ENCODE peak calls at places on chromosome 10, in four cellular contexts. E, R, G and Y are unnamed samples.

GRCh38 chr10:51343391-51343790 is 269.1 kb downstream of the PRKG1 start:
- DNase-seq in G (no peak), E (no peak), R (no peak), Y (no peak)

GRCh38 chr10:14703631-14704001 is 71.1 kb downstream of the FAM107B start:
- DNase-seq in E (no peak), R (no peak), G (no peak), Y (no peak)

GRCh38 chr10:71427246-71427645 is 30.5 kb downstream of the CDH23 start:
- DNase-seq in R (no peak), G (no peak), E (no peak), Y (no peak)

GRCh38 chr10:28155726-28156125 is 147.1 kb downstream of the MPP7 start:
- DNase-seq in E (no peak), G (no peak), R (no peak), Y (no peak)

GRCh38 chr10:11673346-11674330 is 62.2 kb upstream of the USP6NL start:
- DNase-seq in E (no peak), G (no peak), R (no peak), Y (no peak)

GRCh38 chr10:124741922-124742417 is 2.2 kb downstream of the FAM53B start:
- DNase-seq in R (no peak), E (no peak), G (no peak), Y (no peak)

GRCh38 chr10:338176-339037 is 203.2 kb downstream of the ZMYND11 start:
- DNase-seq in E (no peak), R (no peak), G (no peak), Y (no peak)

GRCh38 chr10:32937824-32938482 is 20.1 kb downstream of the ITGB1 start:
- DNase-seq in G (no peak), R (no peak), E (no peak), Y (no peak)

GRCh38 chr10:70925377-70926214 is 37.2 kb upstream of the PCBD1 start:
- DNase-seq in R (peak; percentile 86), E (peak; percentile 83), G (peak; percentile 79), Y (peak; percentile 86)

GRCh38 chr10:118917701-118918100 is 111.8 kb upstream of the NANOS1 start:
- DNase-seq in R (no peak), E (no peak), G (no peak), Y (no peak)

GRCh38 chr10:22714524-22715289 is at the start of gene PIP4K2A:
- DNase-seq in E (peak; percentile 90), G (peak; percentile 95), R (peak; percentile 90), Y (peak; percentile 91)

GRCh38 chr10:50470345-50470744 is 153.4 kb downstream of the SGMS1 start:
- DNase-seq in R (no peak), E (no peak), G (no peak), Y (no peak)

GRCh38 chr10:129764011-129764900 is 199.8 kb downstream of the EBF3 start:
- DNase-seq in G (no peak), R (peak; percentile 28), E (no peak), Y (no peak)

GRCh38 chr10:8070440-8070839 is 16.0 kb downstream of the GATA3 start:
- DNase-seq in E (no peak), G (no peak), R (no peak), Y (no peak)

GRCh38 chr10:89346264-89346971 is 18.6 kb downstream of the IFIT3 start:
- DNase-seq in G (no peak), E (no peak), R (no peak), Y (no peak)

GRCh38 chr10:132850896-132851295 is 64.9 kb upstream of the NKX6-2 start:
- DNase-seq in G (no peak), E (no peak), R (no peak), Y (no peak)

GRCh38 chr10:34861293-34862004 is 46.4 kb upstream of the PARD3 start:
- DNase-seq in E (no peak), R (no peak), G (no peak), Y (no peak)

GRCh38 chr10:12019343-12019971 is 23.2 kb downstream of the UPF2 start:
- DNase-seq in E (no peak), R (no peak), G (no peak), Y (no peak)

GRCh38 chr10:121527690-121528089 is 70.6 kb downstream of the FGFR2 start:
- DNase-seq in E (no peak), R (no peak), G (no peak), Y (no peak)

GRCh38 chr10:20891338-20891714 is 5.8 kb downstream of the NEBL start:
- DNase-seq in E (no peak), R (no peak), G (no peak), Y (no peak)

GRCh38 chr10:133048306-133048705 is 39.4 kb upstream of the ADGRA1 start:
- DNase-seq in G (no peak), E (no peak), R (no peak), Y (no peak)

GRCh38 chr10:102564209-102564834 is 60.5 kb downstream of the SUFU start:
- DNase-seq in E (peak; percentile 55), R (peak; percentile 15), G (peak; percentile 47), Y (peak; percentile 56)

DNA sequence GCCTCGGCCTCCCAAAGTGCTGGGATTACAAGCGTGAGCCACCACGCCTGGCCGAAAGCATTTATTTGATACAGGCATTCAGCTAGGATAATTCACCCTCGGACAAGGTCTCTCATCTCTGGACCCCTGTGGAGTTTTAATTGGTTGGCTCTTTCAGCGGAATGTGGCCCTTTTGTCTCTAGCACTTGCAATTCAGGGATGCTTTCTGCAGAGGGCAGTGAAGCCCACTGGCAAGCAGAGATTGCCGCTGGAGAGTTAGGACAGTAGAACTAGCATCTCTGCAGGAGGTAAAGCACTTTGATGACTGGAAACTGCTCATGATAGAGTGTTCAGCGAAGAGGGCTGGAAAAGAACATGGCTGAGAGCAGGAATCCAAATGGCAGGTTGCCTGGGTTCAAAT is 62.0 kb downstream of the SUFU start:
- DNase-seq in E (no peak), G (no peak), R (peak; percentile 1), Y (no peak)
- TF ChIP-seq CTCF in E (peak; percentile 7), G (no peak), R (no peak), Y (no peak)

DNA sequence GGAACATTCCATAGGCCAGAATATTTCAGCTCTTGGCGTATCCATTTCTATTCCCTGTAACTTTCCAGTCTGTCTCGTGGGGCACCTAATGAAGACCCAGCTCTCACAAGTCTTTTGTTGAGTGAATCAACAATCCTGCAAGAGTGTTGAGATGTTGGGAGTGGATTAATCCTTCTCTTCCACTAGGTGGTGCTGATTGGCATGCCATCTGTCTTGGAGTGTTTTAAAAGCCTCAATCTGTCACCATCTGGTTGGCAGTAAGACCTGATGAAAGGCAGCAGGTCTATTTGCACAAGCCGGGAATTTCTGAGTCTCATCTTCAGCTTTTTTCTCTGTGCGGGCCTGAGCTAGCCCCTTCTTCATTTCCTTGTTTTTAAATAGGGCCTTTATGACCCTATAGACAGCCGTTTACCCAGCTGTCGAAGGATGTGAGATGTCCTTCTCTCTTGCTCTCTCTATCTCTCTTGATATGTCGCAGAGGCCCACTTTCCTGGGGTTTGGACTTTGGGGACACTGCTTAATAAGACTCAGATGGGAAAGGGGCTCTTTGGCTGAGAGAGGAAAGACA is 180.5 kb downstream of the ZNF365 start:
- DNase-seq in R (no peak), E (peak; percentile 31), G (peak; percentile 49), Y (peak; percentile 27)
- TF ChIP-seq CTCF in R (no peak), E (peak; percentile 28), G (peak; percentile 37), Y (peak; percentile 46)

GRCh38 chr10:95504187-95504800 is 56.9 kb downstream of the SORBS1 start:
- DNase-seq in E (no peak), R (no peak), G (no peak), Y (no peak)

GRCh38 chr10:95505641-95506040 is 55.5 kb downstream of the SORBS1 start:
- DNase-seq in G (no peak), E (no peak), R (no peak), Y (no peak)

GRCh38 chr10:95505084-95505610 is 56.0 kb downstream of the SORBS1 start:
- DNase-seq in E (no peak), R (no peak), G (no peak), Y (no peak)

GRCh38 chr10:95508730-95509129 is 52.4 kb downstream of the SORBS1 start:
- DNase-seq in R (no peak), G (no peak), E (no peak), Y (no peak)

DNA sequence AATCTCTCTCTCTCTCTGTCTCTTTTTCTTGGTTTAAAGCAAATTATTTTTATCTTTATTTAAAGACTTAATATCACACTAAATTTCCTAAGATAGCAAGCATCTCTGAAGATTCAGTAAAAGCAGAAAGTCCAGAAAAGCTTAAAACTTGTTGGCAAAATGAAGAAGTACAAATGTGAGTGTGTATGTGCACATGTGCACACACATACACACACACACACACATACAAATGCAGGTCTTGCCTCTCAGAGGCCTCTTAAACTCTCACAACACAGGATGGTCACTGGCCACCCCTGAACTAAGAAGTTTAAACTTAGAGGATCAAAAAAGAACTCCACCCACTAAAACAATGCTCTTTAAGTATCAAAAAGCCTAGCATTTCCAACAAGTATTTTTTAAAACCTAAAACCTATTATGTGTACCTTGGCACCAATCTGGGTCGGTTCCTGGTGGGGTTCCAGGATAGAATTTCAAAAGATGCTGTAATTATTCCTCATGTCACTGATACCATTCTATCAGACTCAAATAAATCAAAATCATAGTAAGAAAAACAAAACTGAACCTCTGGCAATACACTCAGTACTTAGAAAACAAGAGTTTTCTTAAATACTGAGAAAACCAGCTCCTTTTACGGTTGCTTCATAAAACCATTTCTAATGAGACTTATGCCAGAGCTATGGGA is 55.0 kb downstream of the SORBS1 start:
- DNase-seq in E (no peak), R (no peak), G (no peak), Y (no peak)
- TF ChIP-seq CTCF in E (no peak), R (no peak), G (no peak), Y (no peak)

GRCh38 chr10:83988435-83988834 is 150.9 kb upstream of the GHITM start:
- DNase-seq in R (no peak), G (no peak), E (no peak), Y (no peak)

GRCh38 chr10:83995932-83996331 is 143.4 kb upstream of the GHITM start:
- DNase-seq in E (no peak), G (no peak), R (no peak), Y (no peak)

GRCh38 chr10:83990126-83990525 is 149.2 kb upstream of the GHITM start:
- DNase-seq in R (no peak), E (peak; percentile 26), G (no peak), Y (peak; percentile 17)

GRCh38 chr10:83994351-83994750 is 145.0 kb upstream of the GHITM start:
- DNase-seq in E (no peak), G (no peak), R (no peak), Y (no peak)

DNA sequence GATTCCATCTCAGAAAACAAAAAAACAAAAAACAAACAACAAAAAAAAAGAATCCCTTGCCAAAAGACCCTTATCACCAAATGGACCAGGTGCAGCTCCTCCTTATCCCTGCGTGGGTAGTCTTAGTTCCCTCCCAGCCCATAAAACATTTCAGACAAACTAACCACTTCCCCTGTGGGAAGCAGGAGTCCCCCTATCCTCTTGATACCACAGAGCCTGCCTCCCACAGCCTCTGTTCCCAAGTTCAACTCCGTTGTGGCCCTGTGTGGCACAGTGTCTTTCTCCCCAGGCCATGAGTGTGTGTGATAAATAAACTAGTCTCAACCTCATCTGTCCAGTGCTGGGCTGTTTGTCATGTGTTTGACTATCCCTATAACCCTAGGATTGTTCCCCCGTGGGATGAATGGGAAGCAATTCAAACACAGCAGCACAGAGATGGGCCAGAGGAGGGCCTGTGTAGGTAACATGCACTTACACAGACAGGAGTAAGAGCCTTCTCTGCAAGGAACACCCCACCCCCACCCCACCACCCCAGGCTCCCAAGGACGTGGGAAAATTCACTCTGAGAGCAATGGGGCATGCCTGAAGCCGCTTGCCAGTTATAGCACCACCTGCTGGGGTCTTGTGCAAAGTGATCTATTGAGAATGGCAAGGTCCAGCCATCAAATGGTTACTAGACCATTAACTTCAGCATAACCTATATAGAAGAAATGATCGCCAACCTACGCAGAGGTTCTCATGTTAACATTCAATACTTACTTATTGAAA is 147.1 kb upstream of the GHITM start:
- DNase-seq in R (no peak), E (peak; percentile 34), G (peak; percentile 24), Y (peak; percentile 34)
- TF ChIP-seq CTCF in R (no peak), E (peak; percentile 52), G (peak; percentile 38), Y (peak; percentile 65)

GRCh38 chr10:69201045-69201444 is 19.1 kb upstream of the HKDC1 start:
- DNase-seq in E (no peak), G (no peak), R (no peak), Y (no peak)

GRCh38 chr10:69202332-69202731 is 17.8 kb upstream of the HKDC1 start:
- DNase-seq in G (no peak), R (no peak), E (no peak), Y (no peak)
- TF ChIP-seq CTCF in G (no peak), R (no peak), E (no peak), Y (no peak)